ENCODE peak calls at places on chromosomes 4 and X, in five cellular contexts. Y, X, O, S and T are unnamed samples.

GRCh38 chr4:105988671-105989070 is 93.4 kb downstream of the NPNT start:
- DNase-seq in Y (no peak), X (no peak), O (no peak), S (no peak), T (no peak)

GRCh38 chr4:124641715-124642380 is 70.7 kb downstream of the ANKRD50 start:
- DNase-seq in Y (no peak), X (no peak), O (no peak), S (no peak), T (peak; percentile 29)

GRCh38 chrX:102341867-102342266 is 94.9 kb downstream of the NXF2 start:
- DNase-seq in Y (no peak), X (no peak), O (no peak), S (no peak), T (no peak)

GRCh38 chrX:21493226-21493850 is 119.1 kb downstream of the CNKSR2 start:
- DNase-seq in Y (no peak), X (no peak), O (no peak), S (no peak), T (no peak)

GRCh38 chr4:83855044-83855443 is 319.1 kb downstream of the GPAT3 start:
- DNase-seq in Y (no peak), X (no peak), O (no peak), S (no peak), T (peak; percentile 83)

GRCh38 chr4:43238556-43238955 is 346.0 kb downstream of the GRXCR1 start:
- DNase-seq in Y (no peak), X (no peak), O (no peak), S (no peak), T (no peak)

GRCh38 chr4:1416051-1416947 is 10.1 kb upstream of the NKX1-1 start:
- DNase-seq in Y (no peak), X (no peak), O (no peak), S (no peak), T (no peak)

GRCh38 chr4:52919451-52919850 is 57.3 kb downstream of the RASL11B start:
- DNase-seq in Y (no peak), X (no peak), O (no peak), S (no peak), T (no peak)

GRCh38 chrX:40459576-40460158 is 121.1 kb upstream of the ATP6AP2 start:
- DNase-seq in Y (no peak), X (no peak), O (no peak), S (no peak), T (no peak)

GRCh38 chr4:101345596-101346311 is 1.6 kb downstream of the PPP3CA start:
- DNase-seq in Y (peak; percentile 77), X (peak; percentile 60), O (peak; percentile 63), S (peak; percentile 65), T (no peak)

GRCh38 chr4:119310826-119311225 is 11.1 kb downstream of the FABP2 start:
- DNase-seq in Y (no peak), X (no peak), O (no peak), S (no peak), T (no peak)

GRCh38 chr4:88823058-88823919 is 125.7 kb upstream of the NAP1L5 start:
- DNase-seq in Y (peak; percentile 53), X (peak; percentile 89), O (peak; percentile 90), S (peak; percentile 55), T (peak; percentile 69)

GRCh38 chrX:20244936-20245335 is 21.8 kb downstream of the RPS6KA3 start:
- DNase-seq in Y (no peak), X (no peak), O (no peak), S (no peak), T (no peak)

GRCh38 chr4:186161138-186161537 is 30.2 kb upstream of the CYP4V2 start:
- DNase-seq in Y (no peak), X (no peak), O (peak; percentile 47), S (no peak), T (no peak)

GRCh38 chr4:139950568-139950967 is 203.4 kb downstream of the MAML3 start:
- DNase-seq in Y (no peak), X (no peak), O (no peak), S (no peak), T (no peak)

GRCh38 chr4:17584502-17585213 is 7.7 kb downstream of the LAP3 start:
- DNase-seq in Y (no peak), X (no peak), O (no peak), S (no peak), T (no peak)

GRCh38 chr4:17578482-17578891 is 1.5 kb downstream of the LAP3 start:
- DNase-seq in Y (no peak), X (no peak), O (no peak), S (no peak), T (no peak)

GRCh38 chr4:17583944-17584343 is 6.9 kb downstream of the LAP3 start:
- DNase-seq in Y (no peak), X (no peak), O (no peak), S (no peak), T (no peak)

GRCh38 chr4:17577660-17578481 is 873 bp downstream of the LAP3 start:
- DNase-seq in Y (no peak), X (peak; percentile 61), O (peak; percentile 57), S (peak; percentile 34), T (no peak)

DNA sequence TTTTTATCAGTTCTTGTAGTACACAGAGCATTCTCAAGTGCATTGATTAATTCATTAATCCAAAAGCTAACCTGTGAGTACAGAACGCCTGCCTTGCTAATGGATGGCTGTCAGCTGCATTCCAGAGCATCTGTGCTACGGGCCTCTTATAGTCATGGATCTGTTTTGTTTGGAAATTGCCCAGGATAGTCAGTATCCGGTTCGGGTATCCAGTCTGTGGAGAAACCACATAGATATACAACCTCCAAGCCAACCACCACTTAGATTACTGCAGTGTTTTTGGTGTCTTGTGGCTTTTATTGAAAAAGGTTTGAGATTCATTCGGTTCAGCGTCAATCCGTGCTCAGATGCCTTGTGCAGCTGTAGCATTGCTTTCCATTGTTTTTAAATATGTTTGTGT is 4.0 kb downstream of the LAP3 start:
- DNase-seq in Y (no peak), X (no peak), O (no peak), S (no peak), T (no peak)
- H3K36me3 ChIP-seq in Y (peaks cover 43% of the 10 kb centered on the region), X (peaks cover 66% of the 10 kb centered on the region), O (no peaks in the 10 kb centered on the region), S (peaks cover 25% of the 10 kb centered on the region), T (peaks cover 14% of the 10 kb centered on the region)

GRCh38 chr4:73156394-73156793 is 86.9 kb upstream of the COX18 start:
- DNase-seq in Y (no peak), X (no peak), O (no peak), S (no peak), T (no peak)

GRCh38 chr4:73152893-73153292 is 83.4 kb upstream of the COX18 start:
- DNase-seq in Y (no peak), X (no peak), O (no peak), S (no peak), T (no peak)
- H3K36me3 ChIP-seq in Y (peaks cover 21% of the 10 kb centered on the region), X (peaks cover 84% of the 10 kb centered on the region), O (peaks cover 2% of the 10 kb centered on the region), S (peaks cover 10% of the 10 kb centered on the region), T (peaks cover 6% of the 10 kb centered on the region)

GRCh38 chr4:184636897-184637296 is 12.3 kb downstream of the CASP3 start:
- DNase-seq in Y (no peak), X (no peak), O (no peak), S (no peak), T (no peak)
- H3K36me3 ChIP-seq in Y (peaks cover 30% of the 10 kb centered on the region), X (peaks cover 80% of the 10 kb centered on the region), O (no peaks in the 10 kb centered on the region), S (peaks cover 28% of the 10 kb centered on the region), T (peaks cover 10% of the 10 kb centered on the region)

DNA sequence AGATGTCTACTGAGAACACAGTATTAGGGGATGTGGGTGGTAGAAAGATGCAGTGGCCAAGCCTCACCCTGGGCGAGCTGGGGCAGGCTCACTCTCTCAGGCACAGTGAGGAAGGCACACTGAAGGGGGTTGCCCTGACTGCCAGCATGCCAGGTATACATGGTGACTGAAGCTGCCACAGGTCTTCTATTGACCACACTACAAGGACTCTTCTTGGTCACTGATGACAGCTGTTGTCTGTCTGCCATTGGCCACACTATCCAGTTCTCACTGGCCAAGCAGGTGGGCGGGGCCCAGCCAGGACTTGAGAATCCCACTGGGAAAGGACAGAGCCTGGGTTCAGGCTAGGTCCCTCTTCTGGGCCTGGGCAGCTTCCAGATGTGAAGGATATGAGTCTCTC is 39.7 kb upstream of the TBC1D14 start:
- DNase-seq in Y (no peak), X (no peak), O (no peak), S (no peak), T (no peak)
- H3K36me3 ChIP-seq in Y (peaks cover 19% of the 10 kb centered on the region), X (peaks cover 72% of the 10 kb centered on the region), O (no peaks in the 10 kb centered on the region), S (peaks cover 15% of the 10 kb centered on the region), T (peaks cover 18% of the 10 kb centered on the region)

GRCh38 chr4:82352825-82353370 is 20.9 kb downstream of the HNRNPD start:
- DNase-seq in Y (no peak), X (no peak), O (no peak), S (no peak), T (no peak)
- H3K36me3 ChIP-seq in Y (peaks cover 49% of the 10 kb centered on the region), X (peaks cover 89% of the 10 kb centered on the region), O (no peaks in the 10 kb centered on the region), S (peaks cover 24% of the 10 kb centered on the region), T (peaks cover 6% of the 10 kb centered on the region)

GRCh38 chr4:38137080-38137479 is 176.9 kb downstream of the PTTG2 start:
- DNase-seq in Y (no peak), X (no peak), O (no peak), S (no peak), T (no peak)
- H3K36me3 ChIP-seq in Y (peaks cover 9% of the 10 kb centered on the region), X (peaks cover 83% of the 10 kb centered on the region), O (no peaks in the 10 kb centered on the region), S (peaks cover 7% of the 10 kb centered on the region), T (peaks cover 3% of the 10 kb centered on the region)